ENCODE peak calls at places on chromosome 12, in eight cellular contexts. Z is ovary, H is HepG2, V is stomach, X is tibial nerve, R is transverse colon, G is suprapubic skin, D is K562. W is an unnamed sample.

GRCh38 chr12:2691340-2692111 is 103.2 kb upstream of the FKBP4 start:
- DNase-seq in Z (no peak), H (no peak), V (no peak), X (no peak), R (peak; percentile 45), G (no peak), D (no peak), W (no peak)

GRCh38 chr12:15556411-15556810 is 232.8 kb downstream of the EPS8 start:
- DNase-seq in Z (no peak), H (no peak), V (no peak), X (no peak), R (no peak), G (no peak), D (no peak), W (no peak)

GRCh38 chr12:109771746-109772621 is 58.4 kb downstream of the FAM222A start:
- DNase-seq in Z (no peak), H (no peak), V (no peak), X (no peak), R (no peak), G (peak; percentile 41), D (no peak), W (peak; percentile 10)

GRCh38 chr12:11166300-11166699 is 4.7 kb upstream of the SMIM10L1 start:
- DNase-seq in Z (no peak), H (no peak), V (no peak), X (no peak), R (no peak), G (no peak), D (no peak), W (no peak)

GRCh38 chr12:12451063-12451462 is 94.2 kb downstream of the BORCS5 start:
- DNase-seq in Z (no peak), H (no peak), V (no peak), X (no peak), R (no peak), G (no peak), D (no peak), W (no peak)

GRCh38 chr12:107504503-107504885 is 181.1 kb upstream of the PWP1 start:
- DNase-seq in Z (no peak), H (no peak), V (no peak), X (no peak), R (no peak), G (no peak), D (no peak), W (no peak)

GRCh38 chr12:128323526-128323925 is 56.6 kb downstream of the TMEM132C start:
- DNase-seq in Z (no peak), H (no peak), V (no peak), X (no peak), R (no peak), G (no peak), D (no peak), W (no peak)

GRCh38 chr12:110084314-110085015 is 36.1 kb upstream of the C12orf76 start:
- DNase-seq in Z (no peak), H (no peak), V (no peak), X (no peak), R (no peak), G (no peak), D (no peak), W (no peak)

GRCh38 chr12:17992002-17992656 is 97.9 kb downstream of the RERGL start:
- DNase-seq in Z (no peak), H (peak; percentile 3), V (no peak), X (no peak), R (no peak), G (no peak), D (peak; percentile 34), W (no peak)

GRCh38 chr12:94033767-94034166 is 114.6 kb upstream of the PLXNC1 start:
- DNase-seq in Z (no peak), H (no peak), V (no peak), X (no peak), R (no peak), G (no peak), D (no peak), W (no peak)

GRCh38 chr12:32804301-32804700 is 48.6 kb upstream of the YARS2 start:
- DNase-seq in Z (no peak), H (no peak), V (no peak), X (no peak), R (no peak), G (no peak), D (no peak), W (no peak)

GRCh38 chr12:56190695-56191155 is 1.4 kb upstream of the SMARCC2 start:
- DNase-seq in Z (no peak), H (no peak), V (no peak), X (no peak), R (no peak), G (no peak), D (peak; percentile 41), W (no peak)

GRCh38 chr12:75260316-75260715 is 50.7 kb upstream of the KCNC2 start:
- DNase-seq in Z (no peak), H (no peak), V (no peak), X (no peak), R (no peak), G (no peak), D (no peak), W (no peak)

GRCh38 chr12:25054783-25055144 is 105.9 kb upstream of the BCAT1 start:
- DNase-seq in Z (no peak), H (no peak), V (no peak), X (no peak), R (no peak), G (no peak), D (peak; percentile 23), W (no peak)

GRCh38 chr12:58750484-58750883 is 169.8 kb downstream of the LRIG3 start:
- DNase-seq in Z (no peak), H (no peak), V (no peak), X (no peak), R (no peak), G (no peak), D (no peak), W (no peak)
- TF ChIP-seq EP300 in Z (no peak), H (no peak), V (no peak), X (no peak), R (no peak), G (no peak), D (no peak), W (no peak)

GRCh38 chr12:71754461-71755145 is at the start of gene RAB21:
- DNase-seq in Z (peak; percentile 97), H (peak; percentile 94), V (peak; percentile 99), X (peak; percentile 98), R (peak; percentile 99), G (peak; percentile 99), D (peak; percentile 98), W (peak; percentile 99)

GRCh38 chr12:71752887-71753286 is 1.8 kb upstream of the RAB21 start:
- DNase-seq in Z (no peak), H (no peak), V (no peak), X (no peak), R (no peak), G (no peak), D (peak; percentile 85), W (no peak)

GRCh38 chr12:71756054-71756675 is 1.5 kb downstream of the RAB21 start:
- DNase-seq in Z (no peak), H (no peak), V (no peak), X (no peak), R (no peak), G (no peak), D (no peak), W (no peak)

GRCh38 chr12:71759941-71760340 is 5.3 kb downstream of the RAB21 start:
- DNase-seq in Z (no peak), H (no peak), V (no peak), X (no peak), R (no peak), G (no peak), D (no peak), W (no peak)

DNA sequence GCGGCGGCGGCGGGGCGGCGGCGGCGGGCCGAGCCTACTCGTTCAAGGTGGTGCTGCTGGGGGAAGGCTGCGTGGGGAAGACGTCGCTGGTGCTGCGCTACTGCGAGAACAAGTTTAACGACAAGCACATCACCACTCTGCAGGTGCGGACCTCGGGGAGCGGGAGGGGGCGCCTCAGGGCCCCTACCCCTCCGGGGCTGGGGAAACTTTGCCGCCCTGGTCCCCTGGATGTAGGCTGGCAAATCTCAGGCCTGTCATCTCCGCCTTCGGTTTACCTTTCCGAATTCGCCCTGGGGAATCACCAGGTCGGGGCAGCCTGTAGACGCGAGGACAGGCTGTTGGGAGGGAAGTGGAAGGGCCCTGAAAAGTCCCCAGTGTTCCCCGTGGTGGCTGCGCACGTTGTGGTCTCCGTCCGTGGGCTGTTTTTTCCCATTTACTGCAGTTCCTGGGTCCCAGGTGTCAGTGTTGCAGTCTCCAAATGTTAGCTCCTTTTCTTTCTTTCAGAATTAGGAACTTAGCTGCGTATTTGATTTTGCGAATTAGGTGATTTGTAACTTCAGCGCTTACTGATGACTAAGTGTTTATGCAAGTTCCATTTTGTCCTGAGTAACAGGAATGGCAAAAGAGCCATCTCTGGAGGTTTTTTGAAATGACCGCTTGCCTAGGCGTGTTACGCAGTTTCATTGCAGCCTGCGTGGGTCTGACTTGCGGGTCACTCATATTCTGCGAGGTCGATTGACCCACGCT is 656 bp downstream of the RAB21 start:
- DNase-seq in Z (peak; percentile 39), H (peak; percentile 18), V (peak; percentile 46), X (no peak), R (peak; percentile 56), G (peak; percentile 75), D (peak; percentile 53), W (peak; percentile 55)
- TF ChIP-seq CTCF in Z (no peak), H (no peak), V (no peak), X (no peak), R (no peak), G (no peak), D (no peak), W (no peak)

GRCh38 chr12:27179399-27180214 is 64.5 kb upstream of the STK38L start:
- DNase-seq in Z (no peak), H (peak; percentile 25), V (no peak), X (no peak), R (no peak), G (no peak), D (no peak), W (peak; percentile 31)
- H3K4me3 ChIP-seq in Z (no peak overlapping the region), H (no peak overlapping the region), V (no peak overlapping the region), X (no peak overlapping the region), R (no peak overlapping the region), G (no peak overlapping the region), D (no peak overlapping the region), W (no peak overlapping the region)

GRCh38 chr12:78804262-78804661 is 60.3 kb upstream of the SYT1 start:
- DNase-seq in Z (no peak), H (no peak), V (no peak), X (no peak), R (no peak), G (no peak), D (no peak), W (peak; percentile 72)
- TF ChIP-seq EP300 in Z (no peak), H (no peak), V (no peak), X (no peak), R (no peak), G (no peak), D (no peak), W (no peak)

W was measured in upper lobe of left lung.